ENCODE peak calls at places on chromosomes 16 and 17, in five cellular contexts. F, Q, X, K and M are unnamed samples.

GRCh38 chr17:64176556-64176955 is 46.6 kb upstream of the ERN1 start:
- DNase-seq in F (no peak), Q (no peak), X (no peak), K (no peak), M (no peak)

GRCh38 chr17:63096426-63096825 is 130.4 kb downstream of the TANC2 start:
- DNase-seq in F (no peak), Q (no peak), X (no peak), K (no peak), M (no peak)

GRCh38 chr17:28247671-28248556 is 71.1 kb upstream of the TMEM97 start:
- DNase-seq in F (no peak), Q (no peak), X (no peak), K (no peak), M (no peak)

GRCh38 chr16:35629001-35629400 is 2169.6 kb downstream of the TP53TG3F start:
- DNase-seq in F (no peak), Q (no peak), X (no peak), K (no peak), M (no peak)

GRCh38 chr16:1823821-1824220 is 2.8 kb downstream of the HAGH start:
- DNase-seq in F (no peak), Q (peak; percentile 41), X (no peak), K (peak; percentile 50), M (no peak)

GRCh38 chr17:69608808-69609494 is 194.5 kb downstream of the MAP2K6 start:
- DNase-seq in F (no peak), Q (no peak), X (peak; percentile 82), K (peak; percentile 13), M (no peak)

GRCh38 chr17:16352838-16353701 is at the start of gene CENPV:
- DNase-seq in F (peak; percentile 34), Q (peak; percentile 32), X (no peak), K (peak; percentile 50), M (peak; percentile 42)

GRCh38 chr17:80262775-80263244 is 2.2 kb downstream of the RNF213 start:
- DNase-seq in F (no peak), Q (no peak), X (no peak), K (no peak), M (no peak)

GRCh38 chr17:10196384-10196783 is 2.0 kb downstream of the GAS7 start:
- DNase-seq in F (no peak), Q (no peak), X (no peak), K (no peak), M (no peak)
- H3K4me3 ChIP-seq in F (no peak overlapping the region), Q (peak overlapping the region; percentile 81), X (no peak overlapping the region), K (no peak overlapping the region), M (peak overlapping the region; percentile 63)

GRCh38 chr16:29664133-29664912 is 1.3 kb downstream of the SPN start:
- DNase-seq in F (no peak), Q (no peak), X (no peak), K (peak; percentile 17), M (no peak)

GRCh38 chr16:29663829-29664132 is 734 bp downstream of the SPN start:
- DNase-seq in F (no peak), Q (no peak), X (no peak), K (no peak), M (no peak)

GRCh38 chr16:29663020-29663828 is at the start of gene SPN:
- DNase-seq in F (no peak), Q (no peak), X (no peak), K (no peak), M (no peak)

GRCh38 chr16:29662000-29662728 is 883 bp upstream of the SPN start:
- DNase-seq in F (no peak), Q (no peak), X (no peak), K (no peak), M (no peak)

DNA sequence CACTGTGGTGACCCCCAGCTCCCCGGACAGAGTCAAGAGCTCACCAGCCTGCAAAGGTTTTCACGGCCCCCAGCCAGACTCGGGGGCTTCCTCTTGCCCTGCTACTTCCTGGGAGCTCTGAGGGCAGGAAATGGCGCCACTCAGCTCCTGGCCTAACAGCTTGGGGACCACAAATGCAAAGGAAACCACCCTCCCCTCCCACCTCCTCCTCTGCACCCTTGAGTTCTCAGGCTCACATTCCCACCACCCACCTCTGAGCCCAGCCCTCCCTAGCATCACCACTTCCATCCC is 373 bp upstream of the SPN start:
- DNase-seq in F (no peak), Q (no peak), X (no peak), K (no peak), M (no peak)
- H3K4me3 ChIP-seq in F (no peak overlapping the region), Q (no peak overlapping the region), X (no peak overlapping the region), K (no peak overlapping the region), M (no peak overlapping the region)

DNA sequence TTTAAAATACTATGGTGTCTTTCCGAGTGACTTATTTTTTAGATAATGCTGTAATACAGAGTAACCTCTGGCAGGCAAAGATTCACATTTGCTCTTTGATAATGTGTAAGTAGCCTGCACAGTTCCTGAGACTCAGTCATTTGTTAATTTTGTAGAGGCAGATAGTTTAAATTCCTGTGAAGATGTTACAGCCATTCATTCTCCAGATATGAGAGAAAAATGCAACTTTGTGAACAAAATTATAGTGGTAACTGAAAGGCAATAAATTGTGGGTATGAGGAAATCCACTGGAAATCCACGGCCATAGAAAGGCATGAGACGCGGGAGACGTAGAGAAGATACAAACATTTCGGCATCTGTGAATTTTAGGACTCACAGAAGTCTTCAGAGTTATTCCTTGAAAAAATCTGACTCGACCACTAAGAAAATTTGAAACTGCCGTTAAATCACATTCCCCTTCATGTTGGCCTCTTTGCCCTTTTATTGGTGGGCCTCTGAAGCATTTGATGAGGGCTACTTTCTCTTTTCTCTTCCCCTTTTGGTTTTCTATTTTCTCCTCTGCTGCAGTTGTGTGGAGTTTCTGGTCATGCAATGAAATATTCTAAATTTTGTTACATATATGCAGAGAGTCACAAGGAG is 18.8 kb downstream of the HS3ST3A1 start:
- DNase-seq in F (no peak), Q (no peak), X (no peak), K (no peak), M (no peak)
- H3K4me3 ChIP-seq in F (no peak overlapping the region), Q (no peak overlapping the region), X (no peak overlapping the region), K (no peak overlapping the region), M (no peak overlapping the region)

GRCh38 chr16:74737521-74737920 is 36.9 kb upstream of the MLKL start:
- DNase-seq in F (no peak), Q (no peak), X (no peak), K (no peak), M (peak; percentile 35)
- H3K4me3 ChIP-seq in F (no peak overlapping the region), Q (no peak overlapping the region), X (no peak overlapping the region), K (no peak overlapping the region), M (no peak overlapping the region)

DNA sequence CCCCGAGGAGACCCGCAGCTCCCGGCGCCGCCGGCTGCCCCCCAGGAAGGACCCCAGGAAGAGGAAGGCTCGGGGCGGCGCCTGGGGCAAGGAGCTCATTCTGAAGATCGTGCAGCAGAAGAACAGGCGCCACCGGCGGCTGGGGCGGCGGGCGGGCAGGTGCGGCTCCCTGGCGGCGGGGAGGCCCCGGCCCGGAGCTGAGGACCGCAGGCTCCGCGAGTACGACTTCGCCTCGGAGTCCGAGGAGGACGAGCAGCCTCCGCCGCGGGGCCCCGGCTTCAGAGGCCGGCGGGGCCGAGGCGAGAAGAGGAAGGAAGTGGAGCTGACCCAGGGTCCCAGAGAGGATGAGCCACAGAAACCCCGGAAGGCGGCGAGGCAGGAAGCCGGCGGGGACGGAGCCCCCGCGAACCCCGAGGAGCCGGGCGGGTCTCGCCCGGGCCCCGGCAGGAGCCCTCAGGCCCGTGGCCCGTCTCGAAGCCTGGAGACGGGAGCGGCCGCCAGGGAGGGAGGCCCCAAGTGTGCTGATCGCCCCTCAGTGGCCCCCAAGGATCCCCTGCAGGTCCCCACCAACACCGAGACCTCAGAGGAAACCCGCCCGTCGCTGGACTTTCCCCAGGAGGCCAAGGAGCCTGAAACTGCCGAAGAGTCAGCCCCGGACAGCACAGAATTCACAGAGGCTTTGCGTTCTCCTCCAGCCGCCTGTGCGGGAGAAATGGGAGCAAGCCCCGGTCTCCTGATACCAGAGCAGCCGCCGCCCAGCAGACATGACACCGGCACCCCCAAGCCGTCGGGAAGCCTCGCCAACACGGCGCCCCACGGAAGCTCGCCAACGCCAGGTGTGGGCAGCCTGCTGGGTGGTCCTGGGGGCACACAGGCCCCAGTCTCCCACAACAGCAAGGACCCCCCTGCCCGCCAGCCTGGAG is 22.3 kb upstream of the ZFPM1 start:
- DNase-seq in F (peak; percentile 49), Q (peak; percentile 40), X (no peak), K (no peak), M (no peak)
- H3K4me3 ChIP-seq in F (peak overlapping the region; percentile 48), Q (peak overlapping the region; percentile 68), X (no peak overlapping the region), K (no peak overlapping the region), M (peak overlapping the region; percentile 61)

GRCh38 chr17:81429813-81430510 is 34.7 kb downstream of the BAHCC1 start:
- DNase-seq in F (peak; percentile 60), Q (peak; percentile 44), X (no peak), K (peak; percentile 51), M (peak; percentile 76)

GRCh38 chr17:81428521-81428920 is 33.3 kb downstream of the BAHCC1 start:
- DNase-seq in F (no peak), Q (no peak), X (no peak), K (no peak), M (no peak)

GRCh38 chr17:81429353-81429774 is 34.1 kb downstream of the BAHCC1 start:
- DNase-seq in F (peak; percentile 87), Q (peak; percentile 86), X (no peak), K (peak; percentile 93), M (peak; percentile 84)

GRCh38 chr17:81428121-81428515 is 32.9 kb downstream of the BAHCC1 start:
- DNase-seq in F (no peak), Q (no peak), X (no peak), K (peak; percentile 57), M (peak; percentile 60)

GRCh38 chr17:81428945-81429344 is 33.7 kb downstream of the BAHCC1 start:
- DNase-seq in F (no peak), Q (no peak), X (no peak), K (no peak), M (no peak)
- H3K4me3 ChIP-seq in F (no peak overlapping the region), Q (peak overlapping the region; percentile 44), X (no peak overlapping the region), K (no peak overlapping the region), M (peak overlapping the region; percentile 44)

GRCh38 chr16:3017262-3017805 is 649 bp downstream of the CLDN6 start:
- DNase-seq in F (no peak), Q (no peak), X (no peak), K (no peak), M (no peak)
- H3K4me3 ChIP-seq in F (no peak overlapping the region), Q (no peak overlapping the region), X (no peak overlapping the region), K (no peak overlapping the region), M (no peak overlapping the region)

GRCh38 chr17:74466111-74466784 is at the start of gene CD300A:
- DNase-seq in F (peak; percentile 49), Q (peak; percentile 55), X (no peak), K (no peak), M (peak; percentile 44)
- H3K4me3 ChIP-seq in F (no peak within 1 kb of the TSS), Q (peak within 1 kb of the TSS; percentile 53), X (no peak within 1 kb of the TSS), K (no peak within 1 kb of the TSS), M (peak within 1 kb of the TSS; percentile 41)